ENCODE peak calls at places on chromosomes 16 and 17, in ten cellular contexts. One of them, this sample, is unnamed.

GRCh38 chr17:63099420-63099819 is 133.4 kb downstream of the TANC2 start:
- DNase-seq in Caco-2: no peak
- DNase-seq in CD4-positive, alpha-beta memory T cell: no peak
- DNase-seq in Jurkat, Clone E6-1: no peak
- DNase-seq in AG04450: no peak
- DNase-seq in HFF-Myc: no peak
- DNase-seq in mesendoderm: no peak
- DNase-seq in BE2C: no peak
- DNase-seq in IMR-90: no peak
- DNase-seq in AG10803: no peak
- DNase-seq in this sample: no peak

GRCh38 chr17:77884019-77884418 is 74.5 kb upstream of the TNRC6C start:
- DNase-seq in CD4-positive, alpha-beta memory T cell: no peak
- DNase-seq in AG10803: no peak
- DNase-seq in Caco-2: no peak
- DNase-seq in HFF-Myc: no peak
- DNase-seq in mesendoderm: peak; percentile 61
- DNase-seq in Jurkat, Clone E6-1: peak; percentile 66
- DNase-seq in BE2C: peak; percentile 95
- DNase-seq in IMR-90: peak; percentile 5
- DNase-seq in AG04450: no peak
- DNase-seq in this sample: peak; percentile 23

GRCh38 chr17:4365628-4366311 is 705 bp downstream of the UBE2G1 start:
- DNase-seq in IMR-90: no peak
- DNase-seq in Caco-2: peak; percentile 29
- DNase-seq in mesendoderm: peak; percentile 71
- DNase-seq in Jurkat, Clone E6-1: no peak
- DNase-seq in AG04450: no peak
- DNase-seq in CD4-positive, alpha-beta memory T cell: no peak
- DNase-seq in AG10803: no peak
- DNase-seq in HFF-Myc: no peak
- DNase-seq in BE2C: peak; percentile 48
- DNase-seq in this sample: no peak

GRCh38 chr16:87132361-87133014 is 184.7 kb downstream of the C16orf95 start:
- DNase-seq in AG10803: peak; percentile 78
- DNase-seq in Caco-2: peak; percentile 56
- DNase-seq in HFF-Myc: no peak
- DNase-seq in AG04450: peak; percentile 8
- DNase-seq in BE2C: no peak
- DNase-seq in IMR-90: peak; percentile 60
- DNase-seq in CD4-positive, alpha-beta memory T cell: no peak
- DNase-seq in mesendoderm: no peak
- DNase-seq in Jurkat, Clone E6-1: no peak
- DNase-seq in this sample: peak; percentile 64

GRCh38 chr16:65500007-65500406 is 378.1 kb upstream of the CDH11 start:
- DNase-seq in HFF-Myc: no peak
- DNase-seq in mesendoderm: peak; percentile 23
- DNase-seq in Caco-2: no peak
- DNase-seq in CD4-positive, alpha-beta memory T cell: no peak
- DNase-seq in Jurkat, Clone E6-1: no peak
- DNase-seq in AG04450: no peak
- DNase-seq in IMR-90: peak; percentile 31
- DNase-seq in BE2C: no peak
- DNase-seq in AG10803: no peak
- DNase-seq in this sample: no peak

GRCh38 chr17:82737981-82738877 is 2.8 kb downstream of the FN3K start:
- DNase-seq in IMR-90: peak; percentile 27
- DNase-seq in AG04450: no peak
- DNase-seq in Caco-2: no peak
- DNase-seq in Jurkat, Clone E6-1: no peak
- DNase-seq in AG10803: no peak
- DNase-seq in mesendoderm: no peak
- DNase-seq in HFF-Myc: no peak
- DNase-seq in CD4-positive, alpha-beta memory T cell: no peak
- DNase-seq in BE2C: no peak
- DNase-seq in this sample: peak; percentile 57

GRCh38 chr17:70230883-70231282 is 61.6 kb downstream of the KCNJ2 start:
- DNase-seq in IMR-90: no peak
- DNase-seq in AG04450: no peak
- DNase-seq in Caco-2: no peak
- DNase-seq in mesendoderm: no peak
- DNase-seq in BE2C: no peak
- DNase-seq in Jurkat, Clone E6-1: no peak
- DNase-seq in AG10803: no peak
- DNase-seq in CD4-positive, alpha-beta memory T cell: no peak
- DNase-seq in HFF-Myc: no peak
- DNase-seq in this sample: no peak

GRCh38 chr17:41907633-41908539 is 10.9 kb downstream of the ACLY start:
- DNase-seq in BE2C: peak; percentile 85
- DNase-seq in HFF-Myc: no peak
- DNase-seq in Caco-2: peak; percentile 93
- DNase-seq in CD4-positive, alpha-beta memory T cell: no peak
- DNase-seq in IMR-90: peak; percentile 42
- DNase-seq in AG04450: no peak
- DNase-seq in AG10803: peak; percentile 12
- DNase-seq in mesendoderm: no peak
- DNase-seq in Jurkat, Clone E6-1: no peak
- DNase-seq in this sample: no peak

GRCh38 chr16:13708361-13708760 is 211.6 kb upstream of the ERCC4 start:
- DNase-seq in mesendoderm: peak; percentile 5
- DNase-seq in Jurkat, Clone E6-1: no peak
- DNase-seq in IMR-90: no peak
- DNase-seq in AG04450: no peak
- DNase-seq in Caco-2: no peak
- DNase-seq in HFF-Myc: no peak
- DNase-seq in CD4-positive, alpha-beta memory T cell: no peak
- DNase-seq in BE2C: no peak
- DNase-seq in AG10803: no peak
- DNase-seq in this sample: no peak

GRCh38 chr17:2731807-2732206 is 17.6 kb downstream of the CCDC92B start:
- DNase-seq in IMR-90: no peak
- DNase-seq in CD4-positive, alpha-beta memory T cell: no peak
- DNase-seq in AG10803: no peak
- DNase-seq in HFF-Myc: no peak
- DNase-seq in BE2C: no peak
- DNase-seq in Jurkat, Clone E6-1: no peak
- DNase-seq in Caco-2: no peak
- DNase-seq in mesendoderm: no peak
- DNase-seq in AG04450: no peak
- DNase-seq in this sample: no peak

GRCh38 chr17:2737693-2738092 is 11.8 kb downstream of the CCDC92B start:
- DNase-seq in BE2C: no peak
- DNase-seq in Caco-2: no peak
- DNase-seq in Jurkat, Clone E6-1: no peak
- DNase-seq in AG04450: no peak
- DNase-seq in AG10803: no peak
- DNase-seq in IMR-90: no peak
- DNase-seq in mesendoderm: no peak
- DNase-seq in HFF-Myc: no peak
- DNase-seq in CD4-positive, alpha-beta memory T cell: no peak
- DNase-seq in this sample: no peak

GRCh38 chr17:2736956-2737355 is 12.5 kb downstream of the CCDC92B start:
- DNase-seq in AG10803: no peak
- DNase-seq in mesendoderm: no peak
- DNase-seq in AG04450: no peak
- DNase-seq in BE2C: peak; percentile 60
- DNase-seq in CD4-positive, alpha-beta memory T cell: no peak
- DNase-seq in HFF-Myc: no peak
- DNase-seq in Jurkat, Clone E6-1: no peak
- DNase-seq in IMR-90: no peak
- DNase-seq in Caco-2: no peak
- DNase-seq in this sample: no peak

GRCh38 chr17:2735896-2736295 is 13.6 kb downstream of the CCDC92B start:
- DNase-seq in IMR-90: no peak
- DNase-seq in AG10803: no peak
- DNase-seq in CD4-positive, alpha-beta memory T cell: no peak
- DNase-seq in BE2C: no peak
- DNase-seq in mesendoderm: no peak
- DNase-seq in Jurkat, Clone E6-1: no peak
- DNase-seq in Caco-2: no peak
- DNase-seq in HFF-Myc: no peak
- DNase-seq in AG04450: no peak
- DNase-seq in this sample: no peak

GRCh38 chr17:2734939-2735338 is 14.5 kb downstream of the CCDC92B start:
- DNase-seq in BE2C: no peak
- DNase-seq in AG10803: no peak
- DNase-seq in AG04450: no peak
- DNase-seq in CD4-positive, alpha-beta memory T cell: no peak
- DNase-seq in mesendoderm: no peak
- DNase-seq in Jurkat, Clone E6-1: no peak
- DNase-seq in IMR-90: no peak
- DNase-seq in Caco-2: no peak
- DNase-seq in HFF-Myc: no peak
- DNase-seq in this sample: no peak
- H3K4me3 ChIP-seq in BE2C: no peak overlapping the region
- H3K4me3 ChIP-seq in AG10803: no peak overlapping the region
- H3K4me3 ChIP-seq in AG04450: no peak overlapping the region
- H3K4me3 ChIP-seq in CD4-positive, alpha-beta memory T cell: no peak overlapping the region
- H3K4me3 ChIP-seq in mesendoderm: no peak overlapping the region
- H3K4me3 ChIP-seq in Jurkat, Clone E6-1: no peak overlapping the region
- H3K4me3 ChIP-seq in IMR-90: no peak overlapping the region
- H3K4me3 ChIP-seq in Caco-2: no peak overlapping the region
- H3K4me3 ChIP-seq in HFF-Myc: no peak overlapping the region
- H3K4me3 ChIP-seq in this sample: no peak overlapping the region

DNA sequence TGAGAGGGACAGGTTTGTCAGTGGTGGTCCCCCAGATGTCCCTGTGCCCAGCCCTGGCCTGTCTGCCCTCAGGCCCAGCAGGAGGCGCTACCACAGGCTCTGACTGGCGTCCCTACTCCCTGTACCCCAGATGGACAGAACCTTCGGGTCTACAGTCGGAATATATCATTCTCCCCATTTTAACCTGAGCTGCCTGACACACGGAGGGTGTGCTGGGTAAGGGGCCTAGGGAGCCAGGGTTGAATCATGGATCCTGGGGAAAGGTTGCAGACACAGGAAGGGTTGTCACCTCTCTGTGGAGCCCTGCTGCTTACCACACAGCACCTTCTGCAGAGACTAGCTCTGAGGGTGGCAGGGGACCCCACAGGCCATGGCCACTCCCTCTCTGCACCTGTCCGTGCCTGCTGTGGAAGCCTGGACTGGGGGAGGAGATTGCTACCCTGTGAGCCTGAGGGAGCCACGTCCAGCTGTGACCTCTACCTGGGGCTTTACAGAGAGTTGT is 162.2 kb upstream of the ZNF267 start:
- DNase-seq in IMR-90: no peak
- DNase-seq in BE2C: no peak
- DNase-seq in AG10803: no peak
- DNase-seq in Caco-2: no peak
- DNase-seq in Jurkat, Clone E6-1: no peak
- DNase-seq in CD4-positive, alpha-beta memory T cell: no peak
- DNase-seq in mesendoderm: no peak
- DNase-seq in AG04450: no peak
- DNase-seq in HFF-Myc: no peak
- DNase-seq in this sample: no peak
- H3K4me3 ChIP-seq in IMR-90: no peak overlapping the region
- H3K4me3 ChIP-seq in BE2C: no peak overlapping the region
- H3K4me3 ChIP-seq in AG10803: no peak overlapping the region
- H3K4me3 ChIP-seq in Caco-2: no peak overlapping the region
- H3K4me3 ChIP-seq in Jurkat, Clone E6-1: no peak overlapping the region
- H3K4me3 ChIP-seq in CD4-positive, alpha-beta memory T cell: no peak overlapping the region
- H3K4me3 ChIP-seq in mesendoderm: no peak overlapping the region
- H3K4me3 ChIP-seq in AG04450: no peak overlapping the region
- H3K4me3 ChIP-seq in HFF-Myc: no peak overlapping the region
- H3K4me3 ChIP-seq in this sample: no peak overlapping the region

GRCh38 chr16:73890524-73891500 is 405.8 kb upstream of the PSMD7 start:
- DNase-seq in BE2C: no peak
- DNase-seq in mesendoderm: peak; percentile 82
- DNase-seq in Caco-2: no peak
- DNase-seq in Jurkat, Clone E6-1: peak; percentile 20
- DNase-seq in AG04450: no peak
- DNase-seq in HFF-Myc: no peak
- DNase-seq in CD4-positive, alpha-beta memory T cell: no peak
- DNase-seq in AG10803: peak; percentile 0
- DNase-seq in IMR-90: peak; percentile 4
- DNase-seq in this sample: peak; percentile 2

GRCh38 chr16:73888840-73889577 is 407.6 kb upstream of the PSMD7 start:
- DNase-seq in mesendoderm: no peak
- DNase-seq in Jurkat, Clone E6-1: no peak
- DNase-seq in HFF-Myc: no peak
- DNase-seq in IMR-90: no peak
- DNase-seq in Caco-2: no peak
- DNase-seq in AG04450: no peak
- DNase-seq in BE2C: no peak
- DNase-seq in CD4-positive, alpha-beta memory T cell: no peak
- DNase-seq in AG10803: no peak
- DNase-seq in this sample: no peak

GRCh38 chr16:73885319-73885718 is 411.3 kb upstream of the PSMD7 start:
- DNase-seq in CD4-positive, alpha-beta memory T cell: no peak
- DNase-seq in Caco-2: no peak
- DNase-seq in HFF-Myc: no peak
- DNase-seq in BE2C: no peak
- DNase-seq in Jurkat, Clone E6-1: no peak
- DNase-seq in mesendoderm: no peak
- DNase-seq in IMR-90: no peak
- DNase-seq in AG10803: no peak
- DNase-seq in AG04450: no peak
- DNase-seq in this sample: no peak

GRCh38 chr16:73886378-73886777 is 410.2 kb upstream of the PSMD7 start:
- DNase-seq in AG04450: no peak
- DNase-seq in IMR-90: no peak
- DNase-seq in Jurkat, Clone E6-1: no peak
- DNase-seq in CD4-positive, alpha-beta memory T cell: no peak
- DNase-seq in Caco-2: no peak
- DNase-seq in BE2C: no peak
- DNase-seq in HFF-Myc: no peak
- DNase-seq in AG10803: no peak
- DNase-seq in mesendoderm: no peak
- DNase-seq in this sample: no peak

GRCh38 chr16:73887895-73888294 is 408.7 kb upstream of the PSMD7 start:
- DNase-seq in CD4-positive, alpha-beta memory T cell: no peak
- DNase-seq in AG10803: no peak
- DNase-seq in HFF-Myc: no peak
- DNase-seq in AG04450: no peak
- DNase-seq in BE2C: no peak
- DNase-seq in IMR-90: no peak
- DNase-seq in Jurkat, Clone E6-1: no peak
- DNase-seq in mesendoderm: no peak
- DNase-seq in Caco-2: no peak
- DNase-seq in this sample: no peak
- H3K4me3 ChIP-seq in CD4-positive, alpha-beta memory T cell: no peak overlapping the region
- H3K4me3 ChIP-seq in AG10803: no peak overlapping the region
- H3K4me3 ChIP-seq in HFF-Myc: no peak overlapping the region
- H3K4me3 ChIP-seq in AG04450: no peak overlapping the region
- H3K4me3 ChIP-seq in BE2C: no peak overlapping the region
- H3K4me3 ChIP-seq in IMR-90: no peak overlapping the region
- H3K4me3 ChIP-seq in Jurkat, Clone E6-1: no peak overlapping the region
- H3K4me3 ChIP-seq in mesendoderm: no peak overlapping the region
- H3K4me3 ChIP-seq in Caco-2: no peak overlapping the region
- H3K4me3 ChIP-seq in this sample: no peak overlapping the region

DNA sequence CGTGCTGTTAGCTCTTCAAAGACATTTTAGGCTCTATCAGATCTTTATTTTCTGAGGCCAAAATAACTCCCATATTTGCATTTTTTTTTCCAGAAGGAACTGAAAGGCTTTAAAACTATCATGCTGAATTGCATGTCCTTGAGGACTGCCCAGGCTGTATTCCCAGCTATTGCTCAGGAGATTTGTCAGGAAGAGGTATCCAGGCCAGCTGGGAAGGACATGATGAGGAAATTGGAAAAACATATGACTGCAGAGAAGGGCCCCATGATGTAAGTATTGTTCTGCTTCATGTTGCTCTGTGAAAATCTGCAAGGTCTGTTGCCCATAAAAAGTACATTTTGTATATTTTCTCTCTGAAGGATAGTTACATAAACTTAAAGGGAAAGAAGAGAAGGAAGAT is 5.7 kb downstream of the CDC6 start:
- DNase-seq in IMR-90: no peak
- DNase-seq in Jurkat, Clone E6-1: no peak
- DNase-seq in mesendoderm: no peak
- DNase-seq in AG10803: peak; percentile 42
- DNase-seq in HFF-Myc: no peak
- DNase-seq in BE2C: no peak
- DNase-seq in CD4-positive, alpha-beta memory T cell: no peak
- DNase-seq in AG04450: no peak
- DNase-seq in Caco-2: no peak
- DNase-seq in this sample: peak; percentile 70
- H3K4me3 ChIP-seq in IMR-90: no peak overlapping the region
- H3K4me3 ChIP-seq in Jurkat, Clone E6-1: no peak overlapping the region
- H3K4me3 ChIP-seq in mesendoderm: no peak overlapping the region
- H3K4me3 ChIP-seq in AG10803: no peak overlapping the region
- H3K4me3 ChIP-seq in HFF-Myc: no peak overlapping the region
- H3K4me3 ChIP-seq in BE2C: no peak overlapping the region
- H3K4me3 ChIP-seq in CD4-positive, alpha-beta memory T cell: no peak overlapping the region
- H3K4me3 ChIP-seq in AG04450: no peak overlapping the region
- H3K4me3 ChIP-seq in Caco-2: no peak overlapping the region
- H3K4me3 ChIP-seq in this sample: no peak overlapping the region